ENCODE peak calls at places on chromosomes 3 and 15, in ten cellular contexts. One of them, this sample, is unnamed.

GRCh38 chr15:74179101-74179841 is 5.8 kb downstream of the ISLR start:
- DNase-seq in mammary epithelial cell: peak; percentile 70
- DNase-seq in heart left ventricle: peak; percentile 79
- DNase-seq in neural crest cell: no peak
- DNase-seq in PC-9: peak; percentile 95
- DNase-seq in fibroblast of mammary gland: peak; percentile 89
- DNase-seq in stomach: no peak
- DNase-seq in right lobe of liver: no peak
- DNase-seq in brain microvascular endothelial cell: peak; percentile 78
- DNase-seq in esophagus squamous epithelium: no peak
- DNase-seq in this sample: peak; percentile 95

GRCh38 chr15:34483644-34484043 is 46.0 kb upstream of the GOLGA8A start:
- DNase-seq in mammary epithelial cell: no peak
- DNase-seq in heart left ventricle: no peak
- DNase-seq in neural crest cell: no peak
- DNase-seq in PC-9: no peak
- DNase-seq in fibroblast of mammary gland: no peak
- DNase-seq in stomach: no peak
- DNase-seq in right lobe of liver: no peak
- DNase-seq in brain microvascular endothelial cell: no peak
- DNase-seq in esophagus squamous epithelium: no peak
- DNase-seq in this sample: no peak

GRCh38 chr15:94075349-94075748 is 156.0 kb upstream of the MCTP2 start:
- DNase-seq in mammary epithelial cell: no peak
- DNase-seq in heart left ventricle: peak; percentile 47
- DNase-seq in neural crest cell: no peak
- DNase-seq in PC-9: no peak
- DNase-seq in fibroblast of mammary gland: peak; percentile 87
- DNase-seq in stomach: peak; percentile 29
- DNase-seq in right lobe of liver: no peak
- DNase-seq in brain microvascular endothelial cell: no peak
- DNase-seq in esophagus squamous epithelium: no peak
- DNase-seq in this sample: no peak

GRCh38 chr15:31486906-31487695 is 160.5 kb downstream of the KLF13 start:
- DNase-seq in mammary epithelial cell: no peak
- DNase-seq in heart left ventricle: no peak
- DNase-seq in neural crest cell: no peak
- DNase-seq in PC-9: no peak
- DNase-seq in fibroblast of mammary gland: no peak
- DNase-seq in stomach: peak; percentile 24
- DNase-seq in right lobe of liver: peak; percentile 41
- DNase-seq in brain microvascular endothelial cell: no peak
- DNase-seq in esophagus squamous epithelium: no peak
- DNase-seq in this sample: no peak

GRCh38 chr3:62870321-62870720 is 4.9 kb downstream of the CADPS start:
- DNase-seq in mammary epithelial cell: peak; percentile 33
- DNase-seq in heart left ventricle: no peak
- DNase-seq in neural crest cell: no peak
- DNase-seq in PC-9: no peak
- DNase-seq in fibroblast of mammary gland: peak; percentile 73
- DNase-seq in stomach: no peak
- DNase-seq in right lobe of liver: no peak
- DNase-seq in brain microvascular endothelial cell: no peak
- DNase-seq in esophagus squamous epithelium: no peak
- DNase-seq in this sample: peak; percentile 11

GRCh38 chr3:13352621-13353131 is 67.4 kb downstream of the NUP210 start:
- DNase-seq in mammary epithelial cell: peak; percentile 8
- DNase-seq in heart left ventricle: no peak
- DNase-seq in neural crest cell: no peak
- DNase-seq in PC-9: no peak
- DNase-seq in fibroblast of mammary gland: peak; percentile 10
- DNase-seq in stomach: no peak
- DNase-seq in right lobe of liver: no peak
- DNase-seq in brain microvascular endothelial cell: peak; percentile 50
- DNase-seq in esophagus squamous epithelium: no peak
- DNase-seq in this sample: peak; percentile 17

GRCh38 chr3:170128977-170129431 is 52.5 kb downstream of the PHC3 start:
- DNase-seq in mammary epithelial cell: peak; percentile 41
- DNase-seq in heart left ventricle: no peak
- DNase-seq in neural crest cell: no peak
- DNase-seq in PC-9: no peak
- DNase-seq in fibroblast of mammary gland: peak; percentile 64
- DNase-seq in stomach: no peak
- DNase-seq in right lobe of liver: no peak
- DNase-seq in brain microvascular endothelial cell: no peak
- DNase-seq in esophagus squamous epithelium: no peak
- DNase-seq in this sample: peak; percentile 30

GRCh38 chr15:45634442-45635190 is at the start of gene SQOR:
- DNase-seq in mammary epithelial cell: peak; percentile 92
- DNase-seq in heart left ventricle: peak; percentile 88
- DNase-seq in neural crest cell: peak; percentile 38
- DNase-seq in PC-9: peak; percentile 74
- DNase-seq in fibroblast of mammary gland: peak; percentile 70
- DNase-seq in stomach: peak; percentile 91
- DNase-seq in right lobe of liver: peak; percentile 97
- DNase-seq in brain microvascular endothelial cell: peak; percentile 23
- DNase-seq in esophagus squamous epithelium: peak; percentile 60
- DNase-seq in this sample: peak; percentile 55

GRCh38 chr15:95296626-95297025 is 1033.9 kb upstream of the NR2F2 start:
- DNase-seq in mammary epithelial cell: no peak
- DNase-seq in heart left ventricle: no peak
- DNase-seq in neural crest cell: no peak
- DNase-seq in PC-9: no peak
- DNase-seq in fibroblast of mammary gland: no peak
- DNase-seq in stomach: no peak
- DNase-seq in right lobe of liver: no peak
- DNase-seq in brain microvascular endothelial cell: no peak
- DNase-seq in esophagus squamous epithelium: no peak
- DNase-seq in this sample: no peak

GRCh38 chr15:33547876-33548275 is 237.1 kb downstream of the RYR3 start:
- DNase-seq in mammary epithelial cell: peak; percentile 45
- DNase-seq in heart left ventricle: peak; percentile 17
- DNase-seq in neural crest cell: peak; percentile 55
- DNase-seq in PC-9: no peak
- DNase-seq in fibroblast of mammary gland: peak; percentile 51
- DNase-seq in stomach: no peak
- DNase-seq in right lobe of liver: no peak
- DNase-seq in brain microvascular endothelial cell: peak; percentile 48
- DNase-seq in esophagus squamous epithelium: no peak
- DNase-seq in this sample: peak; percentile 19

DNA sequence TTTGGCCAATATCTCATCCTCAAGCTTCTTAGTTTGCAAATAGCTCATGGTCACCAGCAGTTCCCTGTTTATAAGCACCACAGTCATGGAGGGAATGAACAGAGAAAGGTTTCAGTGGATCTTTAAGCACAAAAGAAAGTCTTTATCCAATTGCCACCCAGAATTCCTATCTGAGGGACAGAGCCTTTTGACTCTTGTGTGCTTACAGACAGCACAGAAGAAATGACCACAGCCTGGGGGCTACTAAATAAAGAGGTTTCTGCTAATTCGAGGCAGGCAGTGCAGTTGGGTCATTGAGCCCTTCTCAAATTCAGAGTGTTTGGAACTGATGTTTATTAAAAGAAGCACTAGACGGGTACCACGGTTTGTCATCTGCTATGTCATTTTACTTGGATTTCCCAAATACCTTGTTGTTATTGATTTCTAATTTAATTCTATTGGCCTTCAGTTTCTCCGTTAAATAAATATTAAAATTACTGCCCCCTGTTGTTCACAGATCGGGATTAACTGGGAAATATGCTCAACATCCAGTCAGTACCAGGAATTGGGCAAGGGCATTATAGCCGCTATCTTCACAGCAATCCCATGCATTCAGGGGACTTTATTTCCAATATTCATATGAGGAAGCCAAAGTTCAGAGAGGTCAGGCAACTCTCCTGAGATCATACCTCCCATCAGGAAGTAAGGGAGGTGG is 3.6 kb downstream of the PRICKLE2 start:
- DNase-seq in mammary epithelial cell: no peak
- DNase-seq in heart left ventricle: no peak
- DNase-seq in neural crest cell: no peak
- DNase-seq in PC-9: no peak
- DNase-seq in fibroblast of mammary gland: no peak
- DNase-seq in stomach: no peak
- DNase-seq in right lobe of liver: no peak
- DNase-seq in brain microvascular endothelial cell: no peak
- DNase-seq in esophagus squamous epithelium: no peak
- DNase-seq in this sample: no peak
- TF ChIP-seq CTCF in mammary epithelial cell: no peak
- TF ChIP-seq CTCF in heart left ventricle: no peak
- TF ChIP-seq CTCF in neural crest cell: no peak
- TF ChIP-seq CTCF in PC-9: no peak
- TF ChIP-seq CTCF in fibroblast of mammary gland: peak; percentile 7
- TF ChIP-seq CTCF in stomach: no peak
- TF ChIP-seq CTCF in right lobe of liver: no peak
- TF ChIP-seq CTCF in brain microvascular endothelial cell: peak; percentile 14
- TF ChIP-seq CTCF in esophagus squamous epithelium: no peak
- TF ChIP-seq CTCF in this sample: peak; percentile 68

DNA sequence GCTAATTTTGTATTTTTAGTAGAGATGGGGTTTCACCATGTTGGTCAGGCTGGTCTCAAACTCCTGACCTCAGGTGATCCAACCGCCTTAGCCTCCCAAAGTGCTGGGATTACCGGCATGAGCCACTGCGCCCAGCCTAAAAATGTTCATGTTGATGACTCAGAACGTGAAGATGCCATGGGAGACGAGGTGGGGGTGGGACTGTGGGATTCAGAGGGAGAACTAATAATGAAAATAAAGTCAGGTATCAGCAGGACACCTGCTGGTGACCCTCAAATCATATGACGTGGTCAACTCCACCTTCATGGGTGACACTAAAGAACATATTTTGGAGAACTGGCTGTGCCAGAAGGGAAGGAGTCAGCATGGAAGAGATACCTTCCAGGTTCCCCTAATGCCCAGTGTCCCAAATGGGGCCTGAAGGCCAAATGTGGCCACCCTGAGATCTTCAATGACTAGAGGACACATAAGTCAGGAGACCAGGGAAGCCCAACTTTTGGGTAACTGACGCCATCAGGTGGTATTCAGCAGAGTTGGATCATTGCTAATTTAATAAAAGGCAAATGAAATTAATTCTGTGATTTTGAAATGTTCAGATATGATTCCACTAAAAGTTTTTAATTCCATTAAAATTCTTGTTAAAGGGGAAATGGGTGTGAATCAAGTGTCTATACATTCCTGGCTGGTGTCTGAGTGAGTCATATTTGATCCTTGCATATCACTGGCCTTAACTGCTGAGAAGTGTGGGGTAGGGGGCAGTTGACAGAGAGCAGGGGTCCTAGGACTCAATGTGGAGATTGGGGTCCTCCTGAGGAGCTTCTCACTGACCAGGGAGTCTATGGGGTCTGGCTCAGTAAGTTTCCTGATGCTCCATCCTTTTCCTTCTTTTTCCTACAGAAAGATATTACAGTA is 88.6 kb upstream of the GSK3B start:
- DNase-seq in mammary epithelial cell: peak; percentile 60
- DNase-seq in heart left ventricle: no peak
- DNase-seq in neural crest cell: no peak
- DNase-seq in PC-9: peak; percentile 53
- DNase-seq in fibroblast of mammary gland: peak; percentile 68
- DNase-seq in stomach: no peak
- DNase-seq in right lobe of liver: no peak
- DNase-seq in brain microvascular endothelial cell: peak; percentile 43
- DNase-seq in esophagus squamous epithelium: no peak
- DNase-seq in this sample: peak; percentile 40
- TF ChIP-seq CTCF in mammary epithelial cell: peak; percentile 50
- TF ChIP-seq CTCF in heart left ventricle: peak; percentile 37
- TF ChIP-seq CTCF in neural crest cell: no peak
- TF ChIP-seq CTCF in PC-9: peak; percentile 61
- TF ChIP-seq CTCF in fibroblast of mammary gland: peak; percentile 52
- TF ChIP-seq CTCF in stomach: peak; percentile 34
- TF ChIP-seq CTCF in right lobe of liver: peak; percentile 39
- TF ChIP-seq CTCF in brain microvascular endothelial cell: peak; percentile 57
- TF ChIP-seq CTCF in esophagus squamous epithelium: peak; percentile 18
- TF ChIP-seq CTCF in this sample: peak; percentile 77

GRCh38 chr15:49875392-49875791 is 243.6 kb downstream of the ATP8B4 start:
- DNase-seq in mammary epithelial cell: peak; percentile 25
- DNase-seq in heart left ventricle: no peak
- DNase-seq in neural crest cell: no peak
- DNase-seq in PC-9: no peak
- DNase-seq in fibroblast of mammary gland: no peak
- DNase-seq in stomach: no peak
- DNase-seq in right lobe of liver: no peak
- DNase-seq in brain microvascular endothelial cell: no peak
- DNase-seq in esophagus squamous epithelium: no peak
- DNase-seq in this sample: no peak
- TF ChIP-seq CTCF in mammary epithelial cell: peak; percentile 52
- TF ChIP-seq CTCF in heart left ventricle: no peak
- TF ChIP-seq CTCF in neural crest cell: peak; percentile 39
- TF ChIP-seq CTCF in PC-9: peak; percentile 31
- TF ChIP-seq CTCF in fibroblast of mammary gland: peak; percentile 4
- TF ChIP-seq CTCF in stomach: no peak
- TF ChIP-seq CTCF in right lobe of liver: no peak
- TF ChIP-seq CTCF in brain microvascular endothelial cell: peak; percentile 16
- TF ChIP-seq CTCF in esophagus squamous epithelium: no peak
- TF ChIP-seq CTCF in this sample: peak; percentile 29

DNA sequence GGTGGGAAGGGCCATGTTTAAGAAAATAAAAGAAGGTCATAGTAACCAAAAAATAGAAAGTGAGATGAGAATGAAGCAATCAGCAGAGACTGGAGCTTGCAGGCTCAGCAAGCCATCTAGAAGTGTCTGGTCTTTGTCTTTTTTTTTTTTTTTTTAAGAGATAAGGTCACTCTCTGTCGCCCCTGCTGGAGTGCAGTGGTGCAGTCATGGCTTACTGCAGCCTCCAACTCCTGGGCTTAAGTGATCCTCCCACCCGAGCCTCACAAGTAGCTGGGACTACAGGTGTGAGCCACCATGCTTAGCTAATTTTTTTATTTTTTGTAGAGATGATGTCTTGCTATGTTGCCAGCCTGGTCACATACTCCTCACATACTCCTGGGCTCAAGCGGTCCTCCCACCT is 36.2 kb downstream of the GXYLT2 start:
- DNase-seq in mammary epithelial cell: no peak
- DNase-seq in heart left ventricle: no peak
- DNase-seq in neural crest cell: no peak
- DNase-seq in PC-9: no peak
- DNase-seq in fibroblast of mammary gland: no peak
- DNase-seq in stomach: no peak
- DNase-seq in right lobe of liver: no peak
- DNase-seq in brain microvascular endothelial cell: no peak
- DNase-seq in esophagus squamous epithelium: no peak
- DNase-seq in this sample: no peak
- TF ChIP-seq CTCF in mammary epithelial cell: peak; percentile 4
- TF ChIP-seq CTCF in heart left ventricle: no peak
- TF ChIP-seq CTCF in neural crest cell: peak; percentile 43
- TF ChIP-seq CTCF in PC-9: no peak
- TF ChIP-seq CTCF in fibroblast of mammary gland: no peak
- TF ChIP-seq CTCF in stomach: no peak
- TF ChIP-seq CTCF in right lobe of liver: no peak
- TF ChIP-seq CTCF in brain microvascular endothelial cell: peak; percentile 34
- TF ChIP-seq CTCF in esophagus squamous epithelium: no peak
- TF ChIP-seq CTCF in this sample: peak; percentile 33

This sample was measured in HFFc6.